ENCODE peak calls at places on chromosomes 13 and 19, in eight cellular contexts. O, S, Q, Z, J, A, F and X are unnamed samples.

GRCh38 chr19:50356691-50357177 is 8.7 kb downstream of the NAPSA start:
- DNase-seq in O (no peak), S (no peak), Q (no peak), Z (no peak), J (no peak), A (no peak), F (no peak), X (no peak)

GRCh38 chr19:8445488-8446001 is 770 bp downstream of the HNRNPM start:
- DNase-seq in O (peak), S (peak), Q (peak), Z (no peak), J (peak), A (peak), F (peak), X (no peak)

GRCh38 chr19:8004723-8005513 is 523 bp downstream of the ELAVL1 start:
- DNase-seq in O (peak), S (peak), Q (no peak), Z (no peak), J (peak), A (peak), F (peak), X (peak)

GRCh38 chr13:30065181-30065580 is 214.8 kb upstream of the UBL3 start:
- DNase-seq in O (no peak), S (no peak), Q (no peak), Z (no peak), J (no peak), A (no peak), F (no peak), X (no peak)

GRCh38 chr13:78802912-78803311 is 144.0 kb upstream of the OBI1 start:
- DNase-seq in O (no peak), S (no peak), Q (no peak), Z (no peak), J (no peak), A (no peak), F (no peak), X (no peak)

GRCh38 chr19:16340092-16340491 is 15.5 kb downstream of the KLF2 start:
- DNase-seq in O (no peak), S (no peak), Q (no peak), Z (no peak), J (peak), A (no peak), F (no peak), X (no peak)

GRCh38 chr13:33636955-33637670 is 180.8 kb upstream of the RFC3 start:
- DNase-seq in O (no peak), S (no peak), Q (no peak), Z (no peak), J (no peak), A (no peak), F (no peak), X (no peak)

GRCh38 chr19:7351861-7352260 is 3.1 kb downstream of the ARHGEF18 start:
- DNase-seq in O (no peak), S (no peak), Q (no peak), Z (no peak), J (no peak), A (no peak), F (no peak), X (no peak)

GRCh38 chr19:46759817-46760333 is 13.6 kb upstream of the STRN4 start:
- DNase-seq in O (no peak), S (no peak), Q (no peak), Z (no peak), J (peak), A (no peak), F (no peak), X (no peak)

GRCh38 chr13:108987488-108987887 is 358.1 kb downstream of the MYO16 start:
- DNase-seq in O (no peak), S (no peak), Q (no peak), Z (no peak), J (peak), A (no peak), F (no peak), X (no peak)